ENCODE peak calls at places on chromosomes 11 and 22, in six cellular contexts. One of them, this sample, is unnamed. For H3K4me1, the result is how much of the 10 kb centered on the place peaks cover.

GRCh38 chr22:44166877-44167276 is 13.8 kb upstream of the PARVG start:
- DNase-seq in H1: no peak
- DNase-seq in mesenchymal stem cell: no peak
- DNase-seq in IMR-90: no peak
- DNase-seq in mesendoderm: no peak
- DNase-seq in neuronal stem cell: no peak
- DNase-seq in this sample: no peak

GRCh38 chr22:26979294-26979693 is 321.9 kb downstream of the MIAT start:
- DNase-seq in H1: no peak
- DNase-seq in IMR-90: no peak
- DNase-seq in mesenchymal stem cell: no peak
- DNase-seq in neuronal stem cell: no peak
- DNase-seq in mesendoderm: peak
- DNase-seq in this sample: no peak

GRCh38 chr11:3109921-3110706 is 52.9 kb upstream of the CARS1 start:
- DNase-seq in H1: peak
- DNase-seq in neuronal stem cell: no peak
- DNase-seq in mesenchymal stem cell: peak
- DNase-seq in IMR-90: no peak
- DNase-seq in mesendoderm: peak
- DNase-seq in this sample: peak

GRCh38 chr22:44748524-44748923 is 3.9 kb upstream of the ARHGAP8 start:
- DNase-seq in mesenchymal stem cell: no peak
- DNase-seq in H1: no peak
- DNase-seq in IMR-90: no peak
- DNase-seq in mesendoderm: no peak
- DNase-seq in neuronal stem cell: no peak
- DNase-seq in this sample: no peak

GRCh38 chr11:66904981-66905521 is 48.2 kb downstream of the LRFN4 start:
- DNase-seq in neuronal stem cell: no peak
- DNase-seq in mesendoderm: no peak
- DNase-seq in mesenchymal stem cell: no peak
- DNase-seq in IMR-90: no peak
- DNase-seq in H1: no peak
- DNase-seq in this sample: no peak

GRCh38 chr11:57459112-57460016 is 964 bp upstream of the RTN4RL2 start:
- DNase-seq in IMR-90: peak
- DNase-seq in H1: no peak
- DNase-seq in mesendoderm: peak
- DNase-seq in neuronal stem cell: no peak
- DNase-seq in mesenchymal stem cell: peak
- DNase-seq in this sample: peak

GRCh38 chr11:32071811-32072210 is 19.1 kb upstream of the RCN1 start:
- DNase-seq in IMR-90: peak
- DNase-seq in mesendoderm: peak
- DNase-seq in mesenchymal stem cell: peak
- DNase-seq in neuronal stem cell: peak
- DNase-seq in H1: no peak
- DNase-seq in this sample: peak

GRCh38 chr22:23574371-23574811 is 5.7 kb downstream of the IGLL1 start:
- DNase-seq in H1: no peak
- DNase-seq in mesenchymal stem cell: no peak
- DNase-seq in IMR-90: no peak
- DNase-seq in neuronal stem cell: no peak
- DNase-seq in mesendoderm: no peak
- DNase-seq in this sample: no peak

GRCh38 chr11:103618532-103618931 is 417.9 kb upstream of the DDI1 start:
- DNase-seq in mesenchymal stem cell: peak
- DNase-seq in neuronal stem cell: no peak
- DNase-seq in IMR-90: peak
- DNase-seq in mesendoderm: no peak
- DNase-seq in H1: no peak
- DNase-seq in this sample: no peak

GRCh38 chr11:104256525-104256924 is 92.6 kb upstream of the PDGFD start:
- DNase-seq in neuronal stem cell: no peak
- DNase-seq in mesendoderm: peak
- DNase-seq in IMR-90: peak
- DNase-seq in H1: no peak
- DNase-seq in mesenchymal stem cell: peak
- DNase-seq in this sample: no peak

GRCh38 chr11:69229521-69229920 is 64.4 kb upstream of the MYEOV start:
- DNase-seq in mesenchymal stem cell: no peak
- DNase-seq in neuronal stem cell: no peak
- DNase-seq in mesendoderm: no peak
- DNase-seq in H1: no peak
- DNase-seq in IMR-90: no peak
- DNase-seq in this sample: no peak

GRCh38 chr11:69357458-69358397 is 63.8 kb downstream of the MYEOV start:
- DNase-seq in IMR-90: no peak
- DNase-seq in mesenchymal stem cell: no peak
- DNase-seq in H1: no peak
- DNase-seq in neuronal stem cell: no peak
- DNase-seq in mesendoderm: no peak
- DNase-seq in this sample: peak

GRCh38 chr11:11027271-11027670 is 169.4 kb upstream of the ZBED5 start:
- DNase-seq in mesendoderm: no peak
- DNase-seq in mesenchymal stem cell: peak
- DNase-seq in neuronal stem cell: no peak
- DNase-seq in IMR-90: peak
- DNase-seq in H1: no peak
- DNase-seq in this sample: no peak

GRCh38 chr22:37337204-37337943 is 55.1 kb downstream of the CYTH4 start:
- DNase-seq in IMR-90: peak
- DNase-seq in neuronal stem cell: no peak
- DNase-seq in H1: no peak
- DNase-seq in mesenchymal stem cell: peak
- DNase-seq in mesendoderm: no peak
- DNase-seq in this sample: no peak

GRCh38 chr22:37334461-37334858 is 52.2 kb downstream of the CYTH4 start:
- DNase-seq in mesenchymal stem cell: no peak
- DNase-seq in IMR-90: no peak
- DNase-seq in neuronal stem cell: no peak
- DNase-seq in H1: no peak
- DNase-seq in mesendoderm: no peak
- DNase-seq in this sample: no peak

GRCh38 chr22:37334859-37335818 is 52.8 kb downstream of the CYTH4 start:
- DNase-seq in mesenchymal stem cell: no peak
- DNase-seq in IMR-90: no peak
- DNase-seq in mesendoderm: peak
- DNase-seq in H1: peak
- DNase-seq in neuronal stem cell: no peak
- DNase-seq in this sample: peak

GRCh38 chr22:37336474-37337028 is 54.2 kb downstream of the CYTH4 start:
- DNase-seq in IMR-90: no peak
- DNase-seq in H1: no peak
- DNase-seq in neuronal stem cell: no peak
- DNase-seq in mesenchymal stem cell: no peak
- DNase-seq in mesendoderm: no peak
- DNase-seq in this sample: no peak

GRCh38 chr22:37335819-37336199 is 53.5 kb downstream of the CYTH4 start:
- DNase-seq in neuronal stem cell: no peak
- DNase-seq in H1: no peak
- DNase-seq in IMR-90: no peak
- DNase-seq in mesendoderm: no peak
- DNase-seq in mesenchymal stem cell: no peak
- DNase-seq in this sample: no peak
- H3K4me1 ChIP-seq in neuronal stem cell: under half
- H3K4me1 ChIP-seq in H1: under half
- H3K4me1 ChIP-seq in IMR-90: under half
- H3K4me1 ChIP-seq in mesendoderm: under half
- H3K4me1 ChIP-seq in mesenchymal stem cell: half or more
- H3K4me1 ChIP-seq in this sample: under half

GRCh38 chr11:9314291-9315077 is at the start of gene TMEM41B:
- DNase-seq in H1: peak
- DNase-seq in mesenchymal stem cell: peak
- DNase-seq in IMR-90: peak
- DNase-seq in mesendoderm: peak
- DNase-seq in neuronal stem cell: peak
- DNase-seq in this sample: peak

GRCh38 chr11:9310485-9310884 is 3.9 kb downstream of the TMEM41B start:
- DNase-seq in mesendoderm: no peak
- DNase-seq in H1: no peak
- DNase-seq in IMR-90: no peak
- DNase-seq in mesenchymal stem cell: no peak
- DNase-seq in neuronal stem cell: no peak
- DNase-seq in this sample: no peak

GRCh38 chr11:9316334-9316733 is 1.9 kb upstream of the TMEM41B start:
- DNase-seq in IMR-90: no peak
- DNase-seq in neuronal stem cell: no peak
- DNase-seq in mesenchymal stem cell: no peak
- DNase-seq in mesendoderm: no peak
- DNase-seq in H1: no peak
- DNase-seq in this sample: no peak

GRCh38 chr11:9313648-9314290 is 624 bp downstream of the TMEM41B start:
- DNase-seq in IMR-90: peak
- DNase-seq in mesendoderm: peak
- DNase-seq in mesenchymal stem cell: peak
- DNase-seq in H1: no peak
- DNase-seq in neuronal stem cell: no peak
- DNase-seq in this sample: no peak

GRCh38 chr11:9315078-9315688 is 790 bp upstream of the TMEM41B start:
- DNase-seq in IMR-90: peak
- DNase-seq in mesenchymal stem cell: no peak
- DNase-seq in H1: no peak
- DNase-seq in mesendoderm: no peak
- DNase-seq in neuronal stem cell: no peak
- DNase-seq in this sample: no peak
- H3K4ac ChIP-seq in IMR-90: peak
- H3K4ac ChIP-seq in mesenchymal stem cell: peak
- H3K4ac ChIP-seq in H1: peak
- H3K4ac ChIP-seq in mesendoderm: peak
- H3K4ac ChIP-seq in neuronal stem cell: no peak
- H3K4ac ChIP-seq in this sample: no peak

GRCh38 chr11:91926967-91927366 is 297.7 kb upstream of the FAT3 start:
- DNase-seq in neuronal stem cell: no peak
- DNase-seq in H1: no peak
- DNase-seq in mesendoderm: no peak
- DNase-seq in mesenchymal stem cell: no peak
- DNase-seq in IMR-90: no peak
- DNase-seq in this sample: no peak
- H2BK15ac ChIP-seq in neuronal stem cell: no peak
- H2BK15ac ChIP-seq in H1: no peak
- H2BK15ac ChIP-seq in mesendoderm: no peak
- H2BK15ac ChIP-seq in mesenchymal stem cell: no peak
- H2BK15ac ChIP-seq in IMR-90: no peak
- H2BK15ac ChIP-seq in this sample: no peak

GRCh38 chr11:28100665-28101064 is 7.3 kb downstream of the KIF18A start:
- DNase-seq in mesenchymal stem cell: no peak
- DNase-seq in IMR-90: no peak
- DNase-seq in neuronal stem cell: no peak
- DNase-seq in H1: no peak
- DNase-seq in mesendoderm: no peak
- DNase-seq in this sample: no peak
- H3K4me1 ChIP-seq in mesenchymal stem cell: under half
- H3K4me1 ChIP-seq in IMR-90: under half
- H3K4me1 ChIP-seq in neuronal stem cell: under half
- H3K4me1 ChIP-seq in H1: under half
- H3K4me1 ChIP-seq in mesendoderm: under half
- H3K4me1 ChIP-seq in this sample: under half

GRCh38 chr22:39463277-39463676 is 6.5 kb downstream of the MGAT3 start:
- DNase-seq in neuronal stem cell: no peak
- DNase-seq in mesenchymal stem cell: no peak
- DNase-seq in IMR-90: no peak
- DNase-seq in mesendoderm: no peak
- DNase-seq in H1: no peak
- DNase-seq in this sample: no peak
- H3K4ac ChIP-seq in neuronal stem cell: no peak
- H3K4ac ChIP-seq in mesenchymal stem cell: no peak
- H3K4ac ChIP-seq in IMR-90: no peak
- H3K4ac ChIP-seq in mesendoderm: no peak
- H3K4ac ChIP-seq in H1: no peak
- H3K4ac ChIP-seq in this sample: no peak

This sample was measured in H9.